ENCODE peak calls at places on chromosomes 3 and 15, in seven cellular contexts. Y is tibial nerve; H is aorta; I is effector memory CD4-positive, alpha-beta T cell; U is esophagus squamous epithelium; E is BE2C; P is foreskin keratinocyte. W is an unnamed sample.

GRCh38 chr3:124775776-124776336 is 45.6 kb downstream of the UMPS start:
- DNase-seq in E (no peak), P (no peak), U (no peak), I (no peak), Y (no peak), H (peak; percentile 35), W (no peak)

GRCh38 chr3:52891615-52892081 is 5.7 kb downstream of the STIMATE start:
- DNase-seq in Y (no peak), E (no peak), I (no peak), H (peak; percentile 57), P (no peak), U (no peak), W (no peak)

GRCh38 chr3:150495563-150496168 is 50.6 kb downstream of the SERP1 start:
- DNase-seq in P (peak; percentile 32), H (no peak), U (no peak), Y (no peak), E (no peak), I (no peak), W (no peak)

GRCh38 chr3:187193181-187193580 is 4.1 kb upstream of the RTP1 start:
- DNase-seq in E (no peak), U (no peak), H (no peak), I (no peak), P (no peak), Y (no peak), W (no peak)

GRCh38 chr3:38827791-38828190 is 11.8 kb upstream of the SCN10A start:
- DNase-seq in P (no peak), H (no peak), U (no peak), Y (no peak), E (no peak), I (no peak), W (no peak)

GRCh38 chr15:69143756-69144436 is 16.5 kb upstream of the GLCE start:
- DNase-seq in Y (no peak), I (no peak), U (no peak), H (no peak), P (no peak), E (no peak), W (no peak)

GRCh38 chr15:82538961-82539689 is 1.1 kb downstream of the RPS17 start:
- DNase-seq in I (no peak), H (no peak), P (no peak), Y (no peak), U (no peak), E (no peak), W (no peak)

GRCh38 chr3:48268381-48268935 is 27.6 kb downstream of the ZNF589 start:
- DNase-seq in E (no peak), P (peak; percentile 99), U (no peak), H (no peak), Y (no peak), I (peak; percentile 72), W (no peak)

GRCh38 chr15:56608140-56608778 is 125.0 kb downstream of the ZNF280D start:
- DNase-seq in E (no peak), Y (no peak), H (no peak), I (no peak), U (no peak), P (no peak), W (no peak)

GRCh38 chr3:31882895-31883294 is 98.2 kb downstream of the OSBPL10 start:
- DNase-seq in U (no peak), E (no peak), P (peak; percentile 78), H (no peak), I (no peak), Y (no peak), W (no peak)

GRCh38 chr3:134057006-134057832 is 27.5 kb upstream of the SLCO2A1 start:
- DNase-seq in E (no peak), Y (no peak), H (no peak), I (no peak), U (no peak), P (peak; percentile 44), W (no peak)

GRCh38 chr3:111859974-111860859 is 1.2 kb downstream of the PHLDB2 start:
- DNase-seq in H (peak; percentile 78), I (peak; percentile 43), Y (peak; percentile 67), P (peak; percentile 84), E (peak; percentile 22), U (peak; percentile 22), W (peak; percentile 76)

GRCh38 chr15:28986108-28986507 is 100.3 kb downstream of the APBA2 start:
- DNase-seq in E (no peak), U (no peak), P (no peak), H (no peak), I (no peak), Y (no peak), W (no peak)

GRCh38 chr15:100934735-100935134 is 15.6 kb downstream of the LRRK1 start:
- DNase-seq in E (no peak), H (no peak), Y (no peak), U (no peak), I (no peak), P (no peak), W (no peak)

GRCh38 chr15:59250249-59250648 is 43.6 kb downstream of the LDHAL6B start:
- DNase-seq in I (no peak), E (no peak), P (no peak), Y (no peak), H (no peak), U (no peak), W (no peak)

GRCh38 chr3:192183109-192183508 is 544.2 kb downstream of the FGF12 start:
- DNase-seq in P (no peak), U (no peak), H (no peak), E (no peak), Y (no peak), I (no peak), W (no peak)

GRCh38 chr15:33324609-33325008 is 13.8 kb downstream of the RYR3 start:
- DNase-seq in P (no peak), H (no peak), Y (no peak), U (no peak), E (no peak), I (no peak), W (no peak)

GRCh38 chr3:64645236-64645635 is 42.6 kb downstream of the ADAMTS9 start:
- DNase-seq in I (no peak), E (no peak), H (no peak), Y (no peak), U (no peak), P (no peak), W (no peak)

GRCh38 chr3:40661285-40661684 is 136.5 kb downstream of the ZNF621 start:
- DNase-seq in U (no peak), P (peak; percentile 3), H (no peak), E (no peak), I (no peak), Y (no peak), W (no peak)

DNA sequence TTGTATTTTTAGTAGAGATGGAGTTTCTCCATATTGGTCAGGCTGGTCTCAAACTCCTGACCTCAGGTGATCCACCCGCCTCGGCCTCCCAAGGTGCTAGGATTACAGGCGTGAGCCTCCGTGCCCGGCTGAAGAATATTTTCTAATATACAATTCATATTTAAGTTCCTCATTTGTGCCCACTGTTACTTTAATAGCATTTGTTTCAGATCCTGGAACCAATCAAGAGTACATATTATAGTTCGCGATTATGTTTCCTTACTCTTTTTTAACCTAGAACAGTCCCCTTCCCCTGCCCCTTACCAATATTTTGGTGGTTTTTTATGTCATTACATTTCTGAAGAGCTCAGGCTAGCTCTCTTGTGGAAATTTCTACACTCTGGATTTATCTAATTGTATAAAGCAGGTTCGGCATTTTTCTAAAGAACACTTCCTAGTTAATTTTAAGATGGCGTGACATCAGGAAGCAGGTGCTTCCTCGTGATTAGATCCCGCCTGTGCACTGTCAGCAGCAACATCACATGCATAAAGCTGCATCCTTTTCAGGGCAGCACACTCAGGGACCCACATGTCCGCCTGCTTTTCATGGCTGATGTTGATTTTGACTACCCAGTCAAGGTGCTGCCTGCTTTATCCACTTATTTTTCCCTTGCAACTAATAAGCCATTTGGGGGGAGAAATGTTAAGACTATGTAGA is 88.7 kb upstream of the EPHB3 start:
- DNase-seq in U (no peak), P (no peak), I (no peak), H (peak; percentile 76), E (no peak), Y (peak; percentile 47), W (peak; percentile 34)
- H3K4me1 ChIP-seq in U (no peaks in the 10 kb centered on the region), P (peaks cover 7% of the 10 kb centered on the region), I (no peaks in the 10 kb centered on the region), H (no peaks in the 10 kb centered on the region), E (no peaks in the 10 kb centered on the region), Y (no peaks in the 10 kb centered on the region), W (no peaks in the 10 kb centered on the region)

DNA sequence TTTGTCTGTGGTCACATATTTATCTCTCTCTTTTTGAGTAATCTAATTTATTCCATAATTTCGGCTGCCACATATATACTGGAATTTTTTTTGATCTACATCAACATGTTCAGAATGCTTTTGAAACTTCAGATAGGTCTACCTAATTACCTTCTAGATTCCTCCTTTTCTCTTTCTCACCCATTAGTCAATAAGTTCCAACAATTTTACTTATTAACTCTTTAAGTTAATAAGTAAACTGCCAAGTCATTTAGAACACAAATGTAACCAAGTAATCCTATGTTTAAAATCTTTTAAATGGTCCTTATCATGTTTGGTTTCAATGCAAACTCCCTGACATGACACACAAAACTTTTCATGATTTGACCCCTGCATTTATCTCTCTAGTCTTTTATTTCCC is 410.5 kb downstream of the UNC13C start:
- DNase-seq in U (no peak), I (no peak), E (no peak), P (no peak), H (no peak), Y (no peak), W (no peak)
- H3K4me1 ChIP-seq in U (no peaks in the 10 kb centered on the region), I (no peaks in the 10 kb centered on the region), E (no peaks in the 10 kb centered on the region), P (no peaks in the 10 kb centered on the region), H (peaks cover 6% of the 10 kb centered on the region), Y (no peaks in the 10 kb centered on the region), W (no peaks in the 10 kb centered on the region)

DNA sequence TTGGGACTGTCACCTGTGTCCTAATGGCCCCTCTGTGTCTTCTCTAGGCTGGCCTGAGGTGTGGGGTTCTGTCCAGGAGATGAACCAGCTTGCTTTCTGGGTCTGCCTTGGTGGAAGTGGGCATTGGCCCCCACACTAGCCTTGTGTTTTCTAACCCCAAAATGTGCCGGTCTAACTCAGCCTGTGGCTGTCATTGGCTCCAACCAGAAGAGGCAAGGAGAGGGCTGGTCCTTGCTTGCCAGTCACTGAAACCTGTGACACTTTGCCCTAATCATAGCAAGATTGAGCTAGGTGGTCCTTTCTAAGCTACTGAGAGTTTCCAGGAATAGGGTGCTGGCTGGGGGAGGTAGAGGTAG is 2.2 kb downstream of the C15orf39 start:
- DNase-seq in E (no peak), I (no peak), P (no peak), U (no peak), Y (no peak), H (no peak), W (no peak)
- H3K4me1 ChIP-seq in E (peaks cover 8% of the 10 kb centered on the region), I (peaks cover 28% of the 10 kb centered on the region), P (peaks cover 11% of the 10 kb centered on the region), U (peaks cover 34% of the 10 kb centered on the region), Y (peaks cover 82% of the 10 kb centered on the region), H (no peaks in the 10 kb centered on the region), W (peaks cover 99% of the 10 kb centered on the region)

GRCh38 chr15:64895285-64896065 is 16.2 kb upstream of the ANKDD1A start:
- DNase-seq in H (peak; percentile 55), P (no peak), I (peak; percentile 23), U (no peak), E (no peak), Y (no peak), W (no peak)

GRCh38 chr15:64898406-64898805 is 13.3 kb upstream of the ANKDD1A start:
- DNase-seq in Y (no peak), U (no peak), P (no peak), E (no peak), I (no peak), H (peak; percentile 30), W (peak; percentile 2)

GRCh38 chr15:64894395-64895056 is 17.2 kb upstream of the ANKDD1A start:
- DNase-seq in P (no peak), E (no peak), Y (no peak), I (peak; percentile 82), U (peak; percentile 27), H (peak; percentile 68), W (no peak)

GRCh38 chr15:64897345-64897985 is 14.2 kb upstream of the ANKDD1A start:
- DNase-seq in E (no peak), U (no peak), Y (no peak), P (peak; percentile 61), H (peak; percentile 86), I (no peak), W (peak; percentile 73)

GRCh38 chr15:64896371-64897069 is 15.2 kb upstream of the ANKDD1A start:
- DNase-seq in Y (no peak), U (no peak), P (no peak), I (no peak), E (no peak), H (peak; percentile 16), W (peak; percentile 11)
- H3K4me1 ChIP-seq in Y (peaks cover 75% of the 10 kb centered on the region), U (peaks cover 46% of the 10 kb centered on the region), P (peaks cover 25% of the 10 kb centered on the region), I (peaks cover 44% of the 10 kb centered on the region), E (no peaks in the 10 kb centered on the region), H (no peaks in the 10 kb centered on the region), W (peaks cover 62% of the 10 kb centered on the region)